ENCODE peak calls at places on chromosomes 1 and 21, in six cellular contexts. One of them, this sample, is unnamed. For H3K4me1 and H3K9me3, the result is how much of the 10 kb centered on the place peaks cover.

GRCh38 chr1:18344755-18345154 is 136.0 kb upstream of the KLHDC7A start:
- DNase-seq in sigmoid colon: no peak
- DNase-seq in cardiac muscle cell: no peak
- DNase-seq in spleen: no peak
- DNase-seq in A673: peak
- DNase-seq in psoas muscle: no peak
- DNase-seq in this sample: no peak

GRCh38 chr1:159957824-159958268 is 3.8 kb upstream of the SLAMF9 start:
- DNase-seq in cardiac muscle cell: no peak
- DNase-seq in psoas muscle: no peak
- DNase-seq in A673: no peak
- DNase-seq in sigmoid colon: no peak
- DNase-seq in spleen: peak
- DNase-seq in this sample: no peak

GRCh38 chr1:3393987-3394920 is 60.2 kb upstream of the ARHGEF16 start:
- DNase-seq in spleen: no peak
- DNase-seq in A673: no peak
- DNase-seq in cardiac muscle cell: no peak
- DNase-seq in sigmoid colon: no peak
- DNase-seq in psoas muscle: no peak
- DNase-seq in this sample: peak

GRCh38 chr1:89865498-89866385 is 44.9 kb downstream of the LRRC8D start:
- DNase-seq in spleen: no peak
- DNase-seq in sigmoid colon: no peak
- DNase-seq in cardiac muscle cell: peak
- DNase-seq in A673: peak
- DNase-seq in psoas muscle: no peak
- DNase-seq in this sample: no peak

GRCh38 chr1:201713093-201713810 is 115.7 kb upstream of the IPO9 start:
- DNase-seq in psoas muscle: peak
- DNase-seq in spleen: peak
- DNase-seq in sigmoid colon: peak
- DNase-seq in A673: peak
- DNase-seq in cardiac muscle cell: peak
- DNase-seq in this sample: peak

GRCh38 chr1:11178021-11179015 is 10.8 kb upstream of the ANGPTL7 start:
- DNase-seq in A673: peak
- DNase-seq in spleen: no peak
- DNase-seq in psoas muscle: no peak
- DNase-seq in sigmoid colon: no peak
- DNase-seq in cardiac muscle cell: no peak
- DNase-seq in this sample: no peak

GRCh38 chr1:230268371-230269170 is 157.6 kb downstream of the PGBD5 start:
- DNase-seq in A673: peak
- DNase-seq in sigmoid colon: no peak
- DNase-seq in spleen: peak
- DNase-seq in cardiac muscle cell: peak
- DNase-seq in psoas muscle: no peak
- DNase-seq in this sample: no peak

GRCh38 chr1:22930235-22930912 is 42.3 kb downstream of the LACTBL1 start:
- DNase-seq in psoas muscle: no peak
- DNase-seq in A673: peak
- DNase-seq in sigmoid colon: peak
- DNase-seq in cardiac muscle cell: peak
- DNase-seq in spleen: peak
- DNase-seq in this sample: peak

GRCh38 chr1:107821340-107821739 is 143.6 kb downstream of the VAV3 start:
- DNase-seq in psoas muscle: no peak
- DNase-seq in cardiac muscle cell: no peak
- DNase-seq in sigmoid colon: no peak
- DNase-seq in spleen: no peak
- DNase-seq in A673: no peak
- DNase-seq in this sample: no peak

GRCh38 chr1:78718566-78718965 is 68.9 kb downstream of the IFI44 start:
- DNase-seq in psoas muscle: no peak
- DNase-seq in cardiac muscle cell: no peak
- DNase-seq in spleen: no peak
- DNase-seq in sigmoid colon: no peak
- DNase-seq in A673: no peak
- DNase-seq in this sample: no peak

GRCh38 chr1:51313268-51313852 is 17.0 kb downstream of the TTC39A start:
- DNase-seq in sigmoid colon: no peak
- DNase-seq in A673: peak
- DNase-seq in psoas muscle: no peak
- DNase-seq in cardiac muscle cell: peak
- DNase-seq in spleen: peak
- DNase-seq in this sample: no peak

GRCh38 chr1:56566994-56567393 is 12.4 kb downstream of the PLPP3 start:
- DNase-seq in sigmoid colon: no peak
- DNase-seq in cardiac muscle cell: no peak
- DNase-seq in spleen: no peak
- DNase-seq in A673: no peak
- DNase-seq in psoas muscle: no peak
- DNase-seq in this sample: no peak

GRCh38 chr1:5504364-5504740 is 487.9 kb downstream of the NPHP4 start:
- DNase-seq in psoas muscle: peak
- DNase-seq in spleen: no peak
- DNase-seq in sigmoid colon: peak
- DNase-seq in A673: no peak
- DNase-seq in cardiac muscle cell: no peak
- DNase-seq in this sample: no peak

GRCh38 chr1:50750021-50750619 is 209.9 kb downstream of the FAF1 start:
- DNase-seq in sigmoid colon: no peak
- DNase-seq in A673: peak
- DNase-seq in cardiac muscle cell: peak
- DNase-seq in spleen: no peak
- DNase-seq in psoas muscle: no peak
- DNase-seq in this sample: no peak

GRCh38 chr21:44547656-44548331 is 3.5 kb downstream of the KRTAP10-2 start:
- DNase-seq in sigmoid colon: no peak
- DNase-seq in spleen: peak
- DNase-seq in A673: no peak
- DNase-seq in psoas muscle: no peak
- DNase-seq in cardiac muscle cell: no peak
- DNase-seq in this sample: no peak

GRCh38 chr1:117676615-117677130 is 70.8 kb downstream of the TENT5C start:
- DNase-seq in spleen: no peak
- DNase-seq in cardiac muscle cell: no peak
- DNase-seq in psoas muscle: no peak
- DNase-seq in sigmoid colon: no peak
- DNase-seq in A673: no peak
- DNase-seq in this sample: no peak

GRCh38 chr1:117672756-117673155 is 66.9 kb downstream of the TENT5C start:
- DNase-seq in cardiac muscle cell: no peak
- DNase-seq in A673: no peak
- DNase-seq in sigmoid colon: no peak
- DNase-seq in psoas muscle: no peak
- DNase-seq in spleen: no peak
- DNase-seq in this sample: peak

GRCh38 chr1:117673405-117673804 is 67.6 kb downstream of the TENT5C start:
- DNase-seq in cardiac muscle cell: peak
- DNase-seq in spleen: no peak
- DNase-seq in sigmoid colon: no peak
- DNase-seq in A673: no peak
- DNase-seq in psoas muscle: no peak
- DNase-seq in this sample: no peak

GRCh38 chr1:117675907-117676430 is 70.1 kb downstream of the TENT5C start:
- DNase-seq in A673: no peak
- DNase-seq in spleen: no peak
- DNase-seq in sigmoid colon: no peak
- DNase-seq in psoas muscle: no peak
- DNase-seq in cardiac muscle cell: no peak
- DNase-seq in this sample: no peak

GRCh38 chr1:117674521-117675400 is 68.9 kb downstream of the TENT5C start:
- DNase-seq in cardiac muscle cell: peak
- DNase-seq in psoas muscle: no peak
- DNase-seq in spleen: no peak
- DNase-seq in sigmoid colon: no peak
- DNase-seq in A673: peak
- DNase-seq in this sample: no peak
- TF ChIP-seq CTCF in cardiac muscle cell: peak
- TF ChIP-seq CTCF in psoas muscle: peak
- TF ChIP-seq CTCF in spleen: peak
- TF ChIP-seq CTCF in sigmoid colon: no peak
- TF ChIP-seq CTCF in A673: peak
- TF ChIP-seq CTCF in this sample: peak

GRCh38 chr1:27883536-27884181 is 11.3 kb downstream of the THEMIS2 start:
- DNase-seq in psoas muscle: no peak
- DNase-seq in A673: no peak
- DNase-seq in sigmoid colon: peak
- DNase-seq in spleen: peak
- DNase-seq in cardiac muscle cell: no peak
- DNase-seq in this sample: no peak

GRCh38 chr1:27884182-27884954 is 12.0 kb downstream of the THEMIS2 start:
- DNase-seq in spleen: peak
- DNase-seq in A673: no peak
- DNase-seq in sigmoid colon: peak
- DNase-seq in psoas muscle: no peak
- DNase-seq in cardiac muscle cell: no peak
- DNase-seq in this sample: no peak

GRCh38 chr1:27885114-27885528 is 12.8 kb downstream of the THEMIS2 start:
- DNase-seq in psoas muscle: no peak
- DNase-seq in A673: no peak
- DNase-seq in spleen: peak
- DNase-seq in sigmoid colon: peak
- DNase-seq in cardiac muscle cell: no peak
- DNase-seq in this sample: no peak

GRCh38 chr1:27879374-27880082 is 7.2 kb downstream of the THEMIS2 start:
- DNase-seq in A673: no peak
- DNase-seq in sigmoid colon: peak
- DNase-seq in spleen: peak
- DNase-seq in cardiac muscle cell: no peak
- DNase-seq in psoas muscle: no peak
- DNase-seq in this sample: no peak

DNA sequence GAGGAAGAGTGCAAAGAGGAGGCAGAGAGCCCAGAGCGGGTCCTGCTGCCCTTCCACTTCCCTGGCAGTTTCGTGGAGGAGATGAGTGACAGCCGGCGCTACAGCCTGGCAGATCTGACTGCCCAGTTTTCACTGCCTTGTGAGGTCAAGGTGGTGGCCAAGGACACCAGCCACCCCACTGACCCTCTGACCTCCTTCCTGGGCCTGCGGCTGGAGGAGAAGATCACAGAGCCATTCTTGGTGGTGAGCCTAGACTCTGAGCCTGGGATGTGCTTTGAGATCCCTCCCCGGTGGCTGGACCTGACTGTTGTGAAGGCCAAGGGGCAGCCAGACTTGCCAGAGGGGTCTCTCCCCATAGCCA is 10.2 kb downstream of the THEMIS2 start:
- DNase-seq in A673: no peak
- DNase-seq in spleen: no peak
- DNase-seq in cardiac muscle cell: no peak
- DNase-seq in psoas muscle: no peak
- DNase-seq in sigmoid colon: no peak
- DNase-seq in this sample: no peak
- H3K4me1 ChIP-seq in A673: under half
- H3K4me1 ChIP-seq in spleen: under half
- H3K4me1 ChIP-seq in cardiac muscle cell: under half
- H3K4me1 ChIP-seq in psoas muscle: under half
- H3K4me1 ChIP-seq in sigmoid colon: under half
- H3K4me1 ChIP-seq in this sample: under half

DNA sequence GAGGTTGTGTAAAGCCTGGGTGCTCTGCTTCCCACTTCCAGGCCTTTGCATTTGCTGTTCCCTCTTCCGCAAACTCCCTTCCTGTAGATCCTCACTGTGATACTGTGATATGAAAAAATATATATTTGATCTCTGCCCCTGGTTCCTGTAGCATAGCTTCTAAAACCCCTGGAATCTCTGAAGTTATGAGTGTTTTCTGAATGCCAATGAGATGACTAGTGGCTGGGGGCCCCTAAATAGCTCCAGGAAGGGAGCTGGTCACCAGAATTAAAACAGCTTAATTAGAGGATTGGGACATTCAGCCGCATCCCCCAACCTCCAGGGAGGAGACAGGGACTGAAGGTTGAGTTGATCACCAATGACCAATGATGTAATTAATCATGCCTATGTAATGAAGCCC is 21.9 kb downstream of the DUSP10 start:
- DNase-seq in A673: no peak
- DNase-seq in sigmoid colon: no peak
- DNase-seq in spleen: no peak
- DNase-seq in psoas muscle: no peak
- DNase-seq in cardiac muscle cell: no peak
- DNase-seq in this sample: no peak
- H3K9me3 ChIP-seq in A673: under half
- H3K9me3 ChIP-seq in sigmoid colon: under half
- H3K9me3 ChIP-seq in spleen: under half
- H3K9me3 ChIP-seq in psoas muscle: under half
- H3K9me3 ChIP-seq in cardiac muscle cell: under half
- H3K9me3 ChIP-seq in this sample: under half

GRCh38 chr1:155003227-155003765 is 694 bp downstream of the ZBTB7B start:
- DNase-seq in spleen: peak
- DNase-seq in A673: peak
- DNase-seq in cardiac muscle cell: peak
- DNase-seq in psoas muscle: peak
- DNase-seq in sigmoid colon: no peak
- DNase-seq in this sample: no peak

GRCh38 chr1:155000725-155001437 is 1.7 kb upstream of the ZBTB7B start:
- DNase-seq in cardiac muscle cell: peak
- DNase-seq in spleen: peak
- DNase-seq in sigmoid colon: peak
- DNase-seq in A673: peak
- DNase-seq in psoas muscle: peak
- DNase-seq in this sample: peak

GRCh38 chr1:155002479-155003226 is at the start of gene ZBTB7B:
- DNase-seq in A673: peak
- DNase-seq in cardiac muscle cell: peak
- DNase-seq in psoas muscle: peak
- DNase-seq in spleen: peak
- DNase-seq in sigmoid colon: no peak
- DNase-seq in this sample: peak

GRCh38 chr1:155001438-155001687 is 1.2 kb upstream of the ZBTB7B start:
- DNase-seq in spleen: no peak
- DNase-seq in A673: peak
- DNase-seq in psoas muscle: no peak
- DNase-seq in cardiac muscle cell: no peak
- DNase-seq in sigmoid colon: no peak
- DNase-seq in this sample: no peak

DNA sequence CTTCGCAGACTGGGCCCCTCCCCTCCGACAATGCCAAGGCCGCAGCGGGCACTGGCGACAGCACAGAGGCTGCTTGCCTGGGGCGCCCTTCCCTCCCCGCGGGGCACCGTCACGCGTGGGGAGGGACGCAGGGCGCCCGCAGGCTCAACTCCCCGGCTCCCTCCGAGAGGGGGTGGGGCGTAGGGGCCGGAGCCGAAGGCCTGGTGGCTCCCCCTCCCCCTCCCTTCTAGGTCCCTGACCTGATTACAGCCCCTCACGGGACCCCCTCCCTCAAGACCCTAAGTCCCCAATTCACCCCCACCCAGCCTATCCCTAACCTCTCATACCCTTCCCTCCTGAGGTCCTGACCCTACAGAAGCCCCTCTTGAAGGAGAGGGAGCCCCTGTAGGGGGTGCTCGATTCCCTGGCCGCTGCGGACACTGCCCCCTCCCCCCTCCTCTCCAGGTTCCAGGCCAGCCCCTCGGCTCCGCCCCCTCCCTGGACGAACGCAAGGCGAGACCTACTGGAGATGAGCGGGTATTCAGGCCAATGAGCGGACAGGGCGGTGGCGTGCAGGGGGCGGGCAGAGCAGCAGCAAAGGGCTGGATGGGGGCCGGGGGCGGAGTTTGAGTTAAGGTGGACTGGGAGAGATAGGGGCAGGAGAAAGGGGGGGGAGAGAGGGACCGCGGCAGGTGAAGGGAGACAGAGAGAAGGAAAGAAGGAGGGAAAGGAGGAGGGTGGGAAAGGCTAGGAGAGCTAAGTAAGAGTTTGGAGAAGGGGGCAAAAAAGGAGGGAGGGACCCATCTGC is 721 bp upstream of the ZBTB7B start:
- DNase-seq in cardiac muscle cell: peak
- DNase-seq in psoas muscle: peak
- DNase-seq in spleen: peak
- DNase-seq in sigmoid colon: peak
- DNase-seq in A673: peak
- DNase-seq in this sample: peak
- TF ChIP-seq CTCF in cardiac muscle cell: peak
- TF ChIP-seq CTCF in psoas muscle: peak
- TF ChIP-seq CTCF in spleen: peak
- TF ChIP-seq CTCF in sigmoid colon: no peak
- TF ChIP-seq CTCF in A673: peak
- TF ChIP-seq CTCF in this sample: peak

This sample was measured in heart right ventricle.